ENCODE peak calls at places on chromosome 6, in seven cellular contexts. O is activated T-helper 9 cell treated with anti-CD3 and anti-CD28 coated beads, Interleukin-2, amount 50 U/mL, for 16 hours; B is ACHN; G is nucleus accumbens; I is SW480; P is BJ; C is activated T-cell treated with anti-CD3 and anti-CD28 coated beads, Interleukin-2, amount 50 U/mL, for 4 hours. M is an unnamed sample.
A peak's percentile ranks its signal among the peaks of the same experiment; 100 is the strongest.

GRCh38 chr6:23446394-23447001 is 679.5 kb upstream of the NRSN1 start:
- DNase-seq in O (no peak), B (peak; percentile 25), G (no peak), I (peak; percentile 44), P (peak; percentile 8), C (no peak), M (peak; percentile 17)

GRCh38 chr6:159463440-159463839 is 229.6 kb downstream of the SOD2 start:
- DNase-seq in O (no peak), B (peak; percentile 26), G (no peak), I (peak; percentile 18), P (no peak), C (no peak), M (peak; percentile 34)

GRCh38 chr6:117451607-117452164 is 25.9 kb upstream of the ROS1 start:
- DNase-seq in O (no peak), B (no peak), G (no peak), I (no peak), P (no peak), C (no peak), M (no peak)

GRCh38 chr6:140806431-140806830 is 1326.3 kb upstream of the GJE1 start:
- DNase-seq in O (no peak), B (peak; percentile 2), G (no peak), I (no peak), P (no peak), C (no peak), M (no peak)

GRCh38 chr6:7062445-7063162 is 45.2 kb upstream of the RREB1 start:
- DNase-seq in O (no peak), B (no peak), G (no peak), I (no peak), P (no peak), C (no peak), M (no peak)

GRCh38 chr6:170307080-170307545 is 555 bp downstream of the FAM120B start:
- DNase-seq in O (no peak), B (no peak), G (no peak), I (no peak), P (no peak), C (no peak), M (no peak)

GRCh38 chr6:156420172-156420993 is 356.8 kb upstream of the ARID1B start:
- DNase-seq in O (no peak), B (no peak), G (no peak), I (no peak), P (no peak), C (no peak), M (no peak)

GRCh38 chr6:127554435-127555006 is 22.5 kb upstream of the C6orf58 start:
- DNase-seq in O (no peak), B (peak; percentile 63), G (no peak), I (peak; percentile 41), P (no peak), C (no peak), M (peak; percentile 71)

GRCh38 chr6:155524249-155524651 is 68.6 kb upstream of the NOX3 start:
- DNase-seq in O (no peak), B (no peak), G (no peak), I (no peak), P (peak; percentile 28), C (no peak), M (peak; percentile 30)

GRCh38 chr6:130001229-130001554 is 17.2 kb upstream of the L3MBTL3 start:
- DNase-seq in O (no peak), B (no peak), G (no peak), I (no peak), P (no peak), C (no peak), M (no peak)

GRCh38 chr6:53100561-53100960 is 35.4 kb downstream of the FBXO9 start:
- DNase-seq in O (no peak), B (no peak), G (no peak), I (no peak), P (no peak), C (no peak), M (no peak)

GRCh38 chr6:107746461-107747030 is 77.6 kb downstream of the SCML4 start:
- DNase-seq in O (no peak), B (no peak), G (no peak), I (no peak), P (no peak), C (no peak), M (no peak)

GRCh38 chr6:12585497-12585958 is 131.0 kb upstream of the PHACTR1 start:
- DNase-seq in O (no peak), B (no peak), G (no peak), I (no peak), P (no peak), C (no peak), M (no peak)

GRCh38 chr6:163309491-163310026 is 105.0 kb upstream of the QKI start:
- DNase-seq in O (no peak), B (no peak), G (no peak), I (no peak), P (no peak), C (no peak), M (no peak)

GRCh38 chr6:32139590-32139989 is 9.5 kb upstream of the FKBPL start:
- DNase-seq in O (no peak), B (no peak), G (no peak), I (no peak), P (no peak), C (no peak), M (no peak)

GRCh38 chr6:95572098-95572497 is 5.2 kb upstream of the MANEA start:
- DNase-seq in O (no peak), B (no peak), G (no peak), I (peak; percentile 13), P (no peak), C (no peak), M (peak; percentile 21)

GRCh38 chr6:160060221-160060620 is 61.4 kb upstream of the SLC22A1 start:
- DNase-seq in O (no peak), B (no peak), G (no peak), I (no peak), P (no peak), C (no peak), M (no peak)

GRCh38 chr6:81938014-81938761 is 185.7 kb upstream of the TENT5A start:
- DNase-seq in O (no peak), B (peak; percentile 53), G (no peak), I (peak; percentile 94), P (peak; percentile 80), C (no peak), M (peak; percentile 78)

GRCh38 chr6:165800337-165800736 is 137.3 kb upstream of the PDE10A start:
- DNase-seq in O (no peak), B (no peak), G (no peak), I (no peak), P (no peak), C (no peak), M (no peak)

GRCh38 chr6:154236646-154237236 is 119.9 kb downstream of the IPCEF1 start:
- DNase-seq in O (no peak), B (no peak), G (no peak), I (no peak), P (no peak), C (no peak), M (no peak)

GRCh38 chr6:99285881-99286280 is 63.6 kb downstream of the FAXC start:
- DNase-seq in O (no peak), B (no peak), G (no peak), I (no peak), P (no peak), C (no peak), M (no peak)

GRCh38 chr6:32664827-32665362 is 1.6 kb downstream of the HLA-DQB1 start:
- DNase-seq in O (peak; percentile 33), B (no peak), G (no peak), I (peak; percentile 24), P (no peak), C (peak; percentile 45), M (no peak)

GRCh38 chr6:131216277-131216676 is 81.0 kb downstream of the AKAP7 start:
- DNase-seq in O (no peak), B (no peak), G (no peak), I (no peak), P (no peak), C (no peak), M (no peak)

GRCh38 chr6:82690283-82690682 is 326.7 kb downstream of the TPBG start:
- DNase-seq in O (no peak), B (no peak), G (no peak), I (no peak), P (no peak), C (no peak), M (no peak)

GRCh38 chr6:20630617-20631448 is 96.6 kb downstream of the CDKAL1 start:
- DNase-seq in O (no peak), B (no peak), G (no peak), I (peak; percentile 96), P (no peak), C (no peak), M (no peak)

GRCh38 chr6:20444786-20445271 is 43.1 kb downstream of the E2F3 start:
- DNase-seq in O (no peak), B (no peak), G (no peak), I (no peak), P (no peak), C (no peak), M (no peak)

GRCh38 chr6:142913511-142914047 is 31.4 kb downstream of the HIVEP2 start:
- DNase-seq in O (peak; percentile 53), B (no peak), G (no peak), I (no peak), P (no peak), C (peak; percentile 63), M (no peak)

GRCh38 chr6:158303210-158303731 is 9.0 kb upstream of the TULP4 start:
- DNase-seq in O (no peak), B (no peak), G (no peak), I (no peak), P (no peak), C (no peak), M (no peak)

GRCh38 chr6:155328539-155329459 is 14.5 kb upstream of the TFB1M start:
- DNase-seq in O (no peak), B (no peak), G (no peak), I (peak; percentile 96), P (no peak), C (no peak), M (no peak)

GRCh38 chr6:52588710-52589091 is 11.8 kb upstream of the TRAM2 start:
- DNase-seq in O (no peak), B (no peak), G (no peak), I (no peak), P (no peak), C (no peak), M (no peak)

M was measured in RKO.